ENCODE peak calls at places on chromosomes 1 and 21, in five cellular contexts. S is cardiac fibroblast; A is fibroblast of mammary gland; V is CD8-positive, alpha-beta T cell; H is body of pancreas. I is an unnamed sample.

GRCh38 chr1:226526801-226527595 is 21.6 kb upstream of the STUM start:
- DNase-seq in H (peak; percentile 80), A (peak; percentile 30), S (peak; percentile 66), V (no peak), I (no peak)

GRCh38 chr21:36450511-36450910 is 29.4 kb downstream of the CLDN14 start:
- DNase-seq in H (no peak), V (no peak), A (peak; percentile 68), S (peak; percentile 73), I (no peak)

GRCh38 chr1:21857840-21858670 is 46.0 kb downstream of the LDLRAD2 start:
- DNase-seq in A (peak; percentile 56), V (no peak), H (no peak), S (peak; percentile 17), I (no peak)

GRCh38 chr1:80053613-80054012 is 1047.1 kb upstream of the ADGRL4 start:
- DNase-seq in H (no peak), V (no peak), S (no peak), A (no peak), I (no peak)

GRCh38 chr1:76494807-76495206 is 372.5 kb upstream of the ST6GALNAC5 start:
- DNase-seq in H (no peak), V (no peak), A (peak; percentile 29), S (peak; percentile 40), I (no peak)

GRCh38 chr21:42565886-42566523 is 52.4 kb downstream of the SLC37A1 start:
- DNase-seq in H (peak; percentile 5), V (no peak), S (no peak), A (no peak), I (no peak)

GRCh38 chr1:41870076-41870562 is 48.6 kb downstream of the HIVEP3 start:
- DNase-seq in V (no peak), S (peak; percentile 65), H (no peak), A (peak; percentile 67), I (no peak)

GRCh38 chr1:33641099-33641830 is 168.8 kb downstream of the ZSCAN20 start:
- DNase-seq in A (peak; percentile 17), S (peak; percentile 17), V (no peak), H (no peak), I (no peak)

GRCh38 chr1:68198752-68199151 is 33.6 kb downstream of the WLS start:
- DNase-seq in A (peak; percentile 75), V (no peak), S (peak; percentile 81), H (no peak), I (no peak)

GRCh38 chr1:16926491-16927195 is 4.9 kb downstream of the CROCC start:
- DNase-seq in S (no peak), A (no peak), V (no peak), H (no peak), I (no peak)

GRCh38 chr1:172408958-172409357 is 11.5 kb upstream of the C1orf105 start:
- DNase-seq in A (peak; percentile 57), S (no peak), H (no peak), V (no peak), I (no peak)

GRCh38 chr1:42482635-42483153 is 19.6 kb downstream of the CCDC30 start:
- DNase-seq in V (no peak), S (no peak), A (no peak), H (no peak), I (no peak)

GRCh38 chr1:43655953-43656352 is 6.0 kb downstream of the KDM4A start:
- DNase-seq in S (no peak), V (no peak), H (no peak), A (no peak), I (no peak)

GRCh38 chr1:239884776-239885175 is 206.9 kb upstream of the FMN2 start:
- DNase-seq in A (peak; percentile 10), S (no peak), H (peak; percentile 33), V (no peak), I (no peak)

GRCh38 chr1:33342041-33342723 is 21.3 kb upstream of the A3GALT2 start:
- DNase-seq in A (peak; percentile 99), H (peak; percentile 92), V (no peak), S (peak; percentile 99), I (peak; percentile 98)

GRCh38 chr1:154456631-154457030 is 45.4 kb upstream of the TDRD10 start:
- DNase-seq in S (no peak), A (no peak), H (no peak), V (no peak), I (no peak)

GRCh38 chr1:200107004-200107470 is 79.5 kb downstream of the NR5A2 start:
- DNase-seq in A (no peak), H (no peak), V (no peak), S (no peak), I (no peak)

GRCh38 chr1:62530516-62531154 is 66.7 kb upstream of the ANGPTL3 start:
- DNase-seq in V (no peak), A (peak; percentile 9), H (peak; percentile 66), S (peak; percentile 32), I (peak; percentile 6)

GRCh38 chr1:200901796-200902444 is 7.2 kb downstream of the INAVA start:
- DNase-seq in H (no peak), S (no peak), V (no peak), A (no peak), I (no peak)

GRCh38 chr1:1360511-1361169 is 2.3 kb upstream of the MXRA8 start:
- DNase-seq in V (no peak), S (peak; percentile 93), H (peak; percentile 39), A (peak; percentile 97), I (peak; percentile 86)

GRCh38 chr21:25907573-25908275 is 173.0 kb downstream of the GABPA start:
- DNase-seq in H (no peak), S (no peak), V (no peak), A (no peak), I (no peak)

GRCh38 chr1:42815938-42816599 is 853 bp upstream of the ERMAP start:
- DNase-seq in A (peak; percentile 14), H (no peak), S (peak; percentile 10), V (no peak), I (no peak)

GRCh38 chr1:44576456-44577150 is 97.7 kb downstream of the TMEM53 start:
- DNase-seq in H (no peak), V (no peak), A (no peak), S (no peak), I (no peak)

GRCh38 chr21:31340942-31341487 is 3.0 kb downstream of the TIAM1 start:
- DNase-seq in H (no peak), V (no peak), A (no peak), S (no peak), I (no peak)

GRCh38 chr21:33901421-33902288 is 13.9 kb downstream of the ATP5PO start:
- DNase-seq in H (no peak), S (peak; percentile 69), V (no peak), A (peak; percentile 79), I (no peak)

GRCh38 chr1:207824691-207825090 is 72.8 kb downstream of the CD46 start:
- DNase-seq in H (no peak), S (peak; percentile 88), A (peak; percentile 94), V (no peak), I (no peak)

GRCh38 chr1:63772876-63773275 is 941 bp upstream of the ROR1 start:
- DNase-seq in H (no peak), A (no peak), S (no peak), V (no peak), I (no peak)

GRCh38 chr1:223707270-223708000 is 4.9 kb upstream of the CAPN2 start:
- DNase-seq in S (peak; percentile 99), A (peak; percentile 99), V (no peak), H (peak; percentile 83), I (peak; percentile 98)

GRCh38 chr1:64357376-64357775 is 112.6 kb upstream of the CACHD1 start:
- DNase-seq in S (no peak), A (no peak), H (no peak), V (no peak), I (no peak)

GRCh38 chr1:2129256-2129943 is 65.2 kb downstream of the FAAP20 start:
- DNase-seq in H (peak; percentile 3), V (no peak), A (no peak), S (no peak), I (no peak)

GRCh38 chr21:42785666-42786427 is 93.5 kb downstream of the WDR4 start:
- DNase-seq in V (no peak), A (no peak), H (no peak), S (no peak), I (no peak)

GRCh38 chr1:52281518-52281917 is 84.5 kb downstream of the CC2D1B start:
- DNase-seq in V (no peak), A (peak; percentile 28), H (no peak), S (peak; percentile 57), I (peak; percentile 43)

GRCh38 chr1:28893403-28894102 is 20.8 kb upstream of the EPB41 start:
- DNase-seq in S (peak; percentile 28), V (no peak), A (peak; percentile 56), H (no peak), I (no peak)

GRCh38 chr21:44712203-44713028 is 1.0 kb upstream of the TSPEAR start:
- DNase-seq in A (no peak), S (no peak), H (no peak), V (no peak), I (no peak)
- H3K4me3 ChIP-seq in A (no peak overlapping the region), S (no peak overlapping the region), H (no peak overlapping the region), V (no peak overlapping the region), I (no peak overlapping the region)

DNA sequence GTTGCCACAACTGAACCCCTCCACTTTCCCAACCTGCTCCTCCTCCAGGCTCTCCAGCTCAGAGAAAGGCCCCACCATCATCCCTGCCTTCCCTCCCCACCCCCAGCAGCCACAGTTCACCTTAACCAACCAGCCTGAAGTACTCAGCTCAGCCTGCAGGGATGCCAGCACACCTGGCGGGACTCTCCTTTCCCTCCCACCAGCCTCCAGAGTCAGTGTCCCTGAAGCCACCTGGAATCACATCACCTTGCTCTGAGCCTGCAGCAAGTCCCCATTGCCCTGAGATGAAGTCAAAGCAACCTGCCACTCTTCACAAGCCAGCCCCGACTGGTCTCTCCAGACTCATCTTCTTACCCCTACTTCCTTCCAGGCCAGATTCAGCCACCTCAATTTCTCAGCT is 26.2 kb upstream of the ZC3H12A start:
- DNase-seq in A (no peak), S (no peak), V (no peak), H (no peak), I (no peak)
- TF ChIP-seq CTCF in A (no peak), S (peak; percentile 6), V (no peak), H (no peak), I (no peak)

GRCh38 chr1:228500901-228501871 is 14.0 kb downstream of the RNF187 start:
- DNase-seq in V (peak; percentile 84), S (peak; percentile 92), H (peak; percentile 85), A (peak; percentile 92), I (peak; percentile 70)
- H3K4me3 ChIP-seq in V (peak overlapping the region; percentile 54), S (no peak overlapping the region), H (no peak overlapping the region), A (peak overlapping the region; percentile 29), I (no peak overlapping the region)

GRCh38 chr1:241311056-241311746 is 45.8 kb downstream of the RGS7 start:
- DNase-seq in V (no peak), H (no peak), S (peak; percentile 63), A (peak; percentile 11), I (no peak)
- TF ChIP-seq CTCF in V (no peak), H (no peak), S (peak; percentile 37), A (no peak), I (peak; percentile 17)

GRCh38 chr1:60031116-60031515 is 42.5 kb downstream of the C1orf87 start:
- DNase-seq in H (no peak), V (no peak), A (no peak), S (no peak), I (no peak)
- H3K4me3 ChIP-seq in H (no peak overlapping the region), V (no peak overlapping the region), A (no peak overlapping the region), S (no peak overlapping the region), I (no peak overlapping the region)

GRCh38 chr1:232630894-232631195 is 912 bp upstream of the SIPA1L2 start:
- DNase-seq in H (no peak), S (no peak), A (no peak), V (no peak), I (no peak)
- TF ChIP-seq CTCF in H (no peak), S (no peak), A (no peak), V (no peak), I (no peak)

I was measured in AG04450.